ENCODE peak calls at places on chromosomes 4 and X, in five cellular contexts. One of them, this sample, is unnamed.

GRCh38 chr4:47705326-47705981 is 132.4 kb downstream of the CORIN start:
- DNase-seq in neural progenitor cell: peak; percentile 42
- DNase-seq in endodermal cell: no peak
- DNase-seq in adipocyte: peak; percentile 35
- DNase-seq in GM06990: no peak
- DNase-seq in this sample: no peak

GRCh38 chrX:10072786-10073568 is 83.8 kb upstream of the CLCN4 start:
- DNase-seq in neural progenitor cell: no peak
- DNase-seq in endodermal cell: no peak
- DNase-seq in adipocyte: no peak
- DNase-seq in GM06990: no peak
- DNase-seq in this sample: no peak

GRCh38 chr4:472881-473574 is 25.9 kb downstream of the ZNF721 start:
- DNase-seq in neural progenitor cell: peak; percentile 40
- DNase-seq in endodermal cell: no peak
- DNase-seq in adipocyte: peak; percentile 42
- DNase-seq in GM06990: no peak
- DNase-seq in this sample: no peak

GRCh38 chr4:74328501-74328900 is 20.2 kb downstream of the EPGN start:
- DNase-seq in neural progenitor cell: no peak
- DNase-seq in endodermal cell: no peak
- DNase-seq in adipocyte: peak; percentile 13
- DNase-seq in GM06990: no peak
- DNase-seq in this sample: no peak

GRCh38 chr4:68175562-68176155 is 46.0 kb upstream of the TMPRSS11F start:
- DNase-seq in neural progenitor cell: peak; percentile 70
- DNase-seq in endodermal cell: peak; percentile 75
- DNase-seq in adipocyte: peak; percentile 89
- DNase-seq in GM06990: no peak
- DNase-seq in this sample: peak; percentile 16

GRCh38 chr4:85696661-85697060 is 221.7 kb downstream of the ARHGAP24 start:
- DNase-seq in neural progenitor cell: no peak
- DNase-seq in endodermal cell: no peak
- DNase-seq in adipocyte: no peak
- DNase-seq in GM06990: no peak
- DNase-seq in this sample: no peak

GRCh38 chr4:6834867-6835266 is 52.3 kb downstream of the KIAA0232 start:
- DNase-seq in neural progenitor cell: no peak
- DNase-seq in endodermal cell: no peak
- DNase-seq in adipocyte: peak; percentile 52
- DNase-seq in GM06990: no peak
- DNase-seq in this sample: no peak

GRCh38 chr4:132001542-132001941 is 1147.6 kb upstream of the PCDH10 start:
- DNase-seq in neural progenitor cell: no peak
- DNase-seq in endodermal cell: no peak
- DNase-seq in adipocyte: peak; percentile 41
- DNase-seq in GM06990: no peak
- DNase-seq in this sample: no peak

GRCh38 chr4:106746451-106746850 is 289.7 kb downstream of the DKK2 start:
- DNase-seq in neural progenitor cell: no peak
- DNase-seq in endodermal cell: no peak
- DNase-seq in adipocyte: peak; percentile 50
- DNase-seq in GM06990: no peak
- DNase-seq in this sample: no peak

GRCh38 chrX:131066237-131066636 is 8.1 kb downstream of the ARHGAP36 start:
- DNase-seq in neural progenitor cell: no peak
- DNase-seq in endodermal cell: peak; percentile 45
- DNase-seq in adipocyte: no peak
- DNase-seq in GM06990: no peak
- DNase-seq in this sample: no peak

GRCh38 chr4:52234539-52235174 is 183.6 kb downstream of the SPATA18 start:
- DNase-seq in neural progenitor cell: peak; percentile 22
- DNase-seq in endodermal cell: no peak
- DNase-seq in adipocyte: peak; percentile 77
- DNase-seq in GM06990: no peak
- DNase-seq in this sample: no peak

GRCh38 chrX:71269801-71270395 is 13.5 kb upstream of the NONO start:
- DNase-seq in neural progenitor cell: no peak
- DNase-seq in endodermal cell: no peak
- DNase-seq in adipocyte: no peak
- DNase-seq in GM06990: no peak
- DNase-seq in this sample: no peak

GRCh38 chr4:116824172-116824571 is 261.2 kb downstream of the TRAM1L1 start:
- DNase-seq in neural progenitor cell: no peak
- DNase-seq in endodermal cell: no peak
- DNase-seq in adipocyte: no peak
- DNase-seq in GM06990: no peak
- DNase-seq in this sample: no peak

GRCh38 chr4:1812720-1813119 is 19.6 kb downstream of the FGFR3 start:
- DNase-seq in neural progenitor cell: no peak
- DNase-seq in endodermal cell: no peak
- DNase-seq in adipocyte: no peak
- DNase-seq in GM06990: no peak
- DNase-seq in this sample: no peak

GRCh38 chrX:110123331-110123782 is 120.4 kb downstream of the TMEM164 start:
- DNase-seq in neural progenitor cell: no peak
- DNase-seq in endodermal cell: no peak
- DNase-seq in adipocyte: peak; percentile 33
- DNase-seq in GM06990: no peak
- DNase-seq in this sample: no peak

GRCh38 chr4:184408711-184409081 is 65.7 kb downstream of the IRF2 start:
- DNase-seq in neural progenitor cell: no peak
- DNase-seq in endodermal cell: no peak
- DNase-seq in adipocyte: no peak
- DNase-seq in GM06990: no peak
- DNase-seq in this sample: no peak

GRCh38 chrX:12789976-12790375 is 1.2 kb upstream of the PRPS2 start:
- DNase-seq in neural progenitor cell: no peak
- DNase-seq in endodermal cell: no peak
- DNase-seq in adipocyte: no peak
- DNase-seq in GM06990: no peak
- DNase-seq in this sample: no peak

GRCh38 chr4:91936301-91936700 is 367.5 kb upstream of the GRID2 start:
- DNase-seq in neural progenitor cell: no peak
- DNase-seq in endodermal cell: no peak
- DNase-seq in adipocyte: peak; percentile 68
- DNase-seq in GM06990: no peak
- DNase-seq in this sample: no peak

GRCh38 chr4:159077702-159078495 is 25.0 kb upstream of the RAPGEF2 start:
- DNase-seq in neural progenitor cell: no peak
- DNase-seq in endodermal cell: no peak
- DNase-seq in adipocyte: peak; percentile 13
- DNase-seq in GM06990: peak; percentile 69
- DNase-seq in this sample: no peak

GRCh38 chr4:39446842-39447573 is 11.7 kb downstream of the RPL9 start:
- DNase-seq in neural progenitor cell: peak; percentile 49
- DNase-seq in endodermal cell: peak; percentile 91
- DNase-seq in adipocyte: peak; percentile 10
- DNase-seq in GM06990: peak; percentile 90
- DNase-seq in this sample: peak; percentile 32

GRCh38 chr4:139458999-139459398 is 5.1 kb downstream of the RAB33B start:
- DNase-seq in neural progenitor cell: no peak
- DNase-seq in endodermal cell: peak; percentile 62
- DNase-seq in adipocyte: peak; percentile 7
- DNase-seq in GM06990: no peak
- DNase-seq in this sample: no peak

GRCh38 chr4:138509346-138509745 is 267.2 kb upstream of the SLC7A11 start:
- DNase-seq in neural progenitor cell: no peak
- DNase-seq in endodermal cell: no peak
- DNase-seq in adipocyte: no peak
- DNase-seq in GM06990: no peak
- DNase-seq in this sample: no peak

GRCh38 chr4:128916832-128917231 is 107.3 kb downstream of the JADE1 start:
- DNase-seq in neural progenitor cell: no peak
- DNase-seq in endodermal cell: no peak
- DNase-seq in adipocyte: no peak
- DNase-seq in GM06990: peak; percentile 12
- DNase-seq in this sample: peak; percentile 14

GRCh38 chr4:144495944-144496343 is 150.0 kb upstream of the HHIP start:
- DNase-seq in neural progenitor cell: no peak
- DNase-seq in endodermal cell: no peak
- DNase-seq in adipocyte: no peak
- DNase-seq in GM06990: no peak
- DNase-seq in this sample: no peak

GRCh38 chrX:100673397-100673953 is 29.5 kb downstream of the SRPX2 start:
- DNase-seq in neural progenitor cell: no peak
- DNase-seq in endodermal cell: no peak
- DNase-seq in adipocyte: peak; percentile 51
- DNase-seq in GM06990: no peak
- DNase-seq in this sample: no peak

GRCh38 chr4:21688596-21689265 is 259.8 kb downstream of the KCNIP4 start:
- DNase-seq in neural progenitor cell: peak; percentile 4
- DNase-seq in endodermal cell: no peak
- DNase-seq in adipocyte: no peak
- DNase-seq in GM06990: no peak
- DNase-seq in this sample: no peak

GRCh38 chr4:152094851-152095700 is 334.3 kb upstream of the GATB start:
- DNase-seq in neural progenitor cell: no peak
- DNase-seq in endodermal cell: no peak
- DNase-seq in adipocyte: peak; percentile 11
- DNase-seq in GM06990: no peak
- DNase-seq in this sample: no peak

GRCh38 chr4:71290481-71290880 is 48.3 kb upstream of the SLC4A4 start:
- DNase-seq in neural progenitor cell: no peak
- DNase-seq in endodermal cell: no peak
- DNase-seq in adipocyte: no peak
- DNase-seq in GM06990: no peak
- DNase-seq in this sample: no peak
- H3K27me3 ChIP-seq in neural progenitor cell: no peaks in the 10 kb centered on the region
- H3K27me3 ChIP-seq in endodermal cell: no peaks in the 10 kb centered on the region
- H3K27me3 ChIP-seq in adipocyte: no peaks in the 10 kb centered on the region
- H3K27me3 ChIP-seq in GM06990: no peaks in the 10 kb centered on the region
- H3K27me3 ChIP-seq in this sample: no peaks in the 10 kb centered on the region

GRCh38 chr4:56314207-56314915 is 72.9 kb downstream of the AASDH start:
- DNase-seq in neural progenitor cell: no peak
- DNase-seq in endodermal cell: no peak
- DNase-seq in adipocyte: no peak
- DNase-seq in GM06990: no peak
- DNase-seq in this sample: no peak
- H3K27me3 ChIP-seq in neural progenitor cell: no peaks in the 10 kb centered on the region
- H3K27me3 ChIP-seq in endodermal cell: no peaks in the 10 kb centered on the region
- H3K27me3 ChIP-seq in adipocyte: no peaks in the 10 kb centered on the region
- H3K27me3 ChIP-seq in GM06990: no peaks in the 10 kb centered on the region
- H3K27me3 ChIP-seq in this sample: no peaks in the 10 kb centered on the region

GRCh38 chr4:4859010-4859798 is at the start of gene MSX1:
- DNase-seq in neural progenitor cell: peak; percentile 96
- DNase-seq in endodermal cell: peak; percentile 97
- DNase-seq in adipocyte: peak; percentile 96
- DNase-seq in GM06990: peak; percentile 85
- DNase-seq in this sample: peak; percentile 89

GRCh38 chr4:4860381-4860802 is 927 bp downstream of the MSX1 start:
- DNase-seq in neural progenitor cell: no peak
- DNase-seq in endodermal cell: peak; percentile 77
- DNase-seq in adipocyte: peak; percentile 59
- DNase-seq in GM06990: no peak
- DNase-seq in this sample: no peak

GRCh38 chr4:4859799-4860380 is 425 bp downstream of the MSX1 start:
- DNase-seq in neural progenitor cell: peak; percentile 43
- DNase-seq in endodermal cell: peak; percentile 73
- DNase-seq in adipocyte: peak; percentile 53
- DNase-seq in GM06990: no peak
- DNase-seq in this sample: no peak

GRCh38 chr4:4861592-4862551 is 2.4 kb downstream of the MSX1 start:
- DNase-seq in neural progenitor cell: peak; percentile 47
- DNase-seq in endodermal cell: peak; percentile 65
- DNase-seq in adipocyte: no peak
- DNase-seq in GM06990: no peak
- DNase-seq in this sample: no peak

DNA sequence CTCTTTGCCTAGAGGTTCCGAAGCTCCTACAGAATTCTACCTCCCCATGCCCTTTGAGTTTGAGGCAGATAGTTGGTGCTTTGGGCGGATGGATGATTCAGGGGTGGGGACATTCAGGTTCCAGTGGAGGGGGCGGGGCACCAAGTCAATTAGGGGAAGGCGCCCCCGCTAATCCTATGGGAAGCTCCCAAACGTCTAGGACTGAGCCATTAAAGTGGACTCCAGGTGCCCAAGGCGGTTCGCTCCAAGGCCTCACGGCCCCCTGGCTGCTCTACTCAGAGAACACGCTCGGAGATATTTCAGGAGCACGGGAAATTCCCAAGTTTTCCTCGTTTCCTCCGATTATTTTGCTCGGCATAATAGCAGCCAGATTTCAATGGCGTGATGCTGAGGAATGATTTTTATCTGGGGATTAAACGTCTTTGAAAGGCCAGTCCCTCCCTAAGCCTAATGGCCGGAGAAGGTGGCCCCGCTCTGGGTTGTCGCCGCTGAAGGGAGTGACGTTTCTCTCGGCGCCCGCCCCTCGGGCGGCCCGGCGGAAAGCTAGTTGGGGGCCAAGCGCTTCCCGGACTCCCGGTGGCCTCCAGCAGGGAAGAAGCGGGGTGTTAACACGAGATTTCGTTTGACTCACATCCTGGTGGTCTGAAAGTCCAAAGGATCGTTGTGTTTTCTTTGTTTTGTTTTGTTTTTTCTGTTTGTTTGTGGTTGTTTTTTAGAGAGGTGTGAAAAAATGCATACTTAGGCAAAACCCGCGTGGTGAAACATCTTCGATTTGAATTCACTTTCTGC is 1.5 kb downstream of the MSX1 start:
- DNase-seq in neural progenitor cell: peak; percentile 76
- DNase-seq in endodermal cell: peak; percentile 76
- DNase-seq in adipocyte: peak; percentile 67
- DNase-seq in GM06990: no peak
- DNase-seq in this sample: peak; percentile 54
- H3K27me3 ChIP-seq in neural progenitor cell: peaks cover 99% of the 10 kb centered on the region
- H3K27me3 ChIP-seq in endodermal cell: peaks cover 97% of the 10 kb centered on the region
- H3K27me3 ChIP-seq in adipocyte: no peaks in the 10 kb centered on the region
- H3K27me3 ChIP-seq in GM06990: no peaks in the 10 kb centered on the region
- H3K27me3 ChIP-seq in this sample: peaks cover 98% of the 10 kb centered on the region

DNA sequence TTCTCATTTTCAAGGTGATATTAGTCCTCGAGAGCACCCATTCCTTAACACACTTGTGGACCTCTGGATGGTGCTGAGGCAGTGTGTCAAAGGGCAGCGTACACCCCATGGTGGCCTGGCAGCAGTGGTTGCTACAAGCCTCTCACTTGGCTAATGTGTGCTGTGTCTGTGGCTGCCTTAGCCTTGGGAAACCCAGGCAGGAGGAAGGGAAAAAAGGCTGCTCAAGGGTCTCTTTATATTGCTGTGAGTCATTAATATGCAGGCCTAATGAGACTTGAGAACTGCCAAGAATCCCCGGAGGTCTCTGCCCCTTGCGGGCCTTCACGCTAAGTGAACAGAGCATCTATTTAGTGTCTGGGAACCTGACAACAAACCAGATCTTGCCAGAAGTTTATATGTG is 7.0 kb downstream of the PCDH10 start:
- DNase-seq in neural progenitor cell: peak; percentile 29
- DNase-seq in endodermal cell: peak; percentile 60
- DNase-seq in adipocyte: no peak
- DNase-seq in GM06990: no peak
- DNase-seq in this sample: no peak
- H3K27me3 ChIP-seq in neural progenitor cell: peaks cover 34% of the 10 kb centered on the region
- H3K27me3 ChIP-seq in endodermal cell: no peaks in the 10 kb centered on the region
- H3K27me3 ChIP-seq in adipocyte: peaks cover 24% of the 10 kb centered on the region
- H3K27me3 ChIP-seq in GM06990: no peaks in the 10 kb centered on the region
- H3K27me3 ChIP-seq in this sample: peaks cover 47% of the 10 kb centered on the region

GRCh38 chr4:8073206-8073863 is 85.3 kb downstream of the ABLIM2 start:
- DNase-seq in neural progenitor cell: no peak
- DNase-seq in endodermal cell: peak; percentile 42
- DNase-seq in adipocyte: no peak
- DNase-seq in GM06990: no peak
- DNase-seq in this sample: no peak
- H3K27me3 ChIP-seq in neural progenitor cell: no peaks in the 10 kb centered on the region
- H3K27me3 ChIP-seq in endodermal cell: no peaks in the 10 kb centered on the region
- H3K27me3 ChIP-seq in adipocyte: peaks cover 80% of the 10 kb centered on the region
- H3K27me3 ChIP-seq in GM06990: peaks cover 3% of the 10 kb centered on the region
- H3K27me3 ChIP-seq in this sample: peaks cover 15% of the 10 kb centered on the region

GRCh38 chr4:140497776-140498636 is at the start of gene MGAT4D:
- DNase-seq in neural progenitor cell: peak; percentile 82
- DNase-seq in endodermal cell: peak; percentile 81
- DNase-seq in adipocyte: peak; percentile 14
- DNase-seq in GM06990: no peak
- DNase-seq in this sample: no peak
- H3K27me3 ChIP-seq in neural progenitor cell: peaks cover 79% of the 10 kb centered on the region
- H3K27me3 ChIP-seq in endodermal cell: peaks cover 67% of the 10 kb centered on the region
- H3K27me3 ChIP-seq in adipocyte: peaks cover 39% of the 10 kb centered on the region
- H3K27me3 ChIP-seq in GM06990: no peaks in the 10 kb centered on the region
- H3K27me3 ChIP-seq in this sample: peaks cover 28% of the 10 kb centered on the region